ENCODE peak calls at places on chromosomes 4 and X, in six cellular contexts. R is cardiac muscle cell, F is MG63, T is iPS DF 6.9, W is PC-3, O is uterus. Q is an unnamed sample.

GRCh38 chr4:98516042-98516440 is 142.4 kb downstream of the TSPAN5 start:
- DNase-seq in O (no peak), T (no peak), R (no peak), W (peak; percentile 64), F (peak; percentile 46), Q (no peak)

GRCh38 chr4:69858683-69859082 is 1.3 kb downstream of the SULT1E1 start:
- DNase-seq in R (no peak), F (no peak), W (peak; percentile 37), T (no peak), O (no peak), Q (no peak)

GRCh38 chr4:147518846-147519767 is 38.2 kb downstream of the EDNRA start:
- DNase-seq in O (peak; percentile 40), T (peak; percentile 41), R (peak; percentile 66), F (peak; percentile 31), W (peak; percentile 74), Q (peak; percentile 72)

GRCh38 chr4:74311696-74312313 is 3.5 kb downstream of the EPGN start:
- DNase-seq in R (peak; percentile 57), T (peak; percentile 27), F (no peak), O (no peak), W (peak; percentile 91), Q (peak; percentile 36)

GRCh38 chr4:11424000-11424399 is 4.7 kb downstream of the HS3ST1 start:
- DNase-seq in R (peak; percentile 78), F (peak; percentile 9), O (peak; percentile 22), W (peak; percentile 6), T (no peak), Q (peak; percentile 42)

GRCh38 chrX:28188526-28188925 is 207.3 kb upstream of the DCAF8L1 start:
- DNase-seq in W (peak; percentile 22), O (no peak), R (no peak), T (no peak), F (no peak), Q (no peak)

GRCh38 chr4:32625687-32626086 is 1905.5 kb downstream of the PCDH7 start:
- DNase-seq in R (no peak), T (no peak), O (no peak), W (no peak), F (no peak), Q (no peak)

GRCh38 chrX:84219551-84219950 is 31.6 kb upstream of the RPS6KA6 start:
- DNase-seq in F (no peak), W (no peak), O (no peak), T (no peak), R (no peak), Q (no peak)

GRCh38 chr4:89898304-89898716 is 3.7 kb downstream of the MMRN1 start:
- DNase-seq in T (no peak), R (peak; percentile 69), F (no peak), W (no peak), O (no peak), Q (no peak)

GRCh38 chr4:7195546-7196282 is 3.4 kb downstream of the SORCS2 start:
- DNase-seq in F (no peak), O (peak; percentile 10), W (no peak), T (no peak), R (no peak), Q (no peak)

GRCh38 chrX:136031626-136032025 is 46.4 kb downstream of the SLC9A6 start:
- DNase-seq in T (no peak), O (no peak), W (no peak), R (no peak), F (no peak), Q (no peak)

GRCh38 chrX:136028383-136028984 is 43.2 kb downstream of the SLC9A6 start:
- DNase-seq in R (peak; percentile 39), O (no peak), T (peak; percentile 2), W (peak; percentile 80), F (no peak), Q (peak; percentile 38)

GRCh38 chrX:136032370-136032769 is 47.1 kb downstream of the SLC9A6 start:
- DNase-seq in R (no peak), O (no peak), W (no peak), T (no peak), F (no peak), Q (no peak)

GRCh38 chrX:136034622-136035021 is 49.4 kb downstream of the SLC9A6 start:
- DNase-seq in R (no peak), F (no peak), T (no peak), W (no peak), O (no peak), Q (no peak)

GRCh38 chrX:136030357-136031225 is 45.4 kb downstream of the SLC9A6 start:
- DNase-seq in W (no peak), O (peak; percentile 72), T (no peak), R (peak; percentile 3), F (peak; percentile 78), Q (no peak)
- H3K4me3 ChIP-seq in W (no peak overlapping the region), O (no peak overlapping the region), T (no peak overlapping the region), R (no peak overlapping the region), F (no peak overlapping the region), Q (no peak overlapping the region)

GRCh38 chrX:154981116-154981411 is 41.5 kb downstream of the F8 start:
- DNase-seq in R (no peak), O (no peak), W (no peak), F (no peak), T (no peak), Q (no peak)
- H3K4me3 ChIP-seq in R (no peak overlapping the region), O (no peak overlapping the region), W (peak overlapping the region; percentile 60), F (peak overlapping the region; percentile 34), T (no peak overlapping the region), Q (no peak overlapping the region)

GRCh38 chr4:73221734-73222133 is 36.9 kb downstream of the ANKRD17 start:
- DNase-seq in F (no peak), T (no peak), W (no peak), O (no peak), R (no peak), Q (no peak)

GRCh38 chr4:73222466-73223257 is 35.9 kb downstream of the ANKRD17 start:
- DNase-seq in F (peak; percentile 68), W (peak; percentile 95), R (peak; percentile 82), O (peak; percentile 49), T (no peak), Q (peak; percentile 94)

GRCh38 chr4:73220815-73221214 is 37.8 kb downstream of the ANKRD17 start:
- DNase-seq in O (no peak), F (no peak), R (no peak), T (no peak), W (no peak), Q (no peak)

GRCh38 chr4:73224886-73225285 is 33.7 kb downstream of the ANKRD17 start:
- DNase-seq in O (no peak), F (no peak), W (no peak), R (no peak), T (no peak), Q (no peak)

GRCh38 chr4:73223258-73223651 is 35.3 kb downstream of the ANKRD17 start:
- DNase-seq in F (no peak), O (no peak), W (no peak), T (no peak), R (no peak), Q (no peak)
- H3K4me3 ChIP-seq in F (peak overlapping the region; percentile 63), O (peak overlapping the region; percentile 32), W (peak overlapping the region; percentile 69), T (no peak overlapping the region), R (peak overlapping the region; percentile 32), Q (peak overlapping the region; percentile 88)

GRCh38 chrX:50072110-50072509 is 128.7 kb downstream of the AKAP4 start:
- DNase-seq in W (no peak), F (no peak), R (no peak), T (no peak), O (no peak), Q (no peak)
- H3K4me3 ChIP-seq in W (no peak overlapping the region), F (no peak overlapping the region), R (no peak overlapping the region), T (no peak overlapping the region), O (no peak overlapping the region), Q (no peak overlapping the region)

GRCh38 chrX:43881410-43882293 is 598 bp downstream of the MAOB start:
- DNase-seq in W (no peak), O (peak; percentile 46), F (no peak), R (no peak), T (no peak), Q (no peak)

GRCh38 chrX:43885617-43886016 is 3.4 kb upstream of the MAOB start:
- DNase-seq in F (no peak), T (no peak), O (no peak), R (no peak), W (no peak), Q (no peak)

GRCh38 chrX:43880439-43880838 is 1.8 kb downstream of the MAOB start:
- DNase-seq in R (no peak), T (no peak), F (no peak), W (peak; percentile 65), O (no peak), Q (no peak)

GRCh38 chrX:43878902-43879526 is 3.2 kb downstream of the MAOB start:
- DNase-seq in F (no peak), W (no peak), O (peak; percentile 55), R (no peak), T (no peak), Q (no peak)

DNA sequence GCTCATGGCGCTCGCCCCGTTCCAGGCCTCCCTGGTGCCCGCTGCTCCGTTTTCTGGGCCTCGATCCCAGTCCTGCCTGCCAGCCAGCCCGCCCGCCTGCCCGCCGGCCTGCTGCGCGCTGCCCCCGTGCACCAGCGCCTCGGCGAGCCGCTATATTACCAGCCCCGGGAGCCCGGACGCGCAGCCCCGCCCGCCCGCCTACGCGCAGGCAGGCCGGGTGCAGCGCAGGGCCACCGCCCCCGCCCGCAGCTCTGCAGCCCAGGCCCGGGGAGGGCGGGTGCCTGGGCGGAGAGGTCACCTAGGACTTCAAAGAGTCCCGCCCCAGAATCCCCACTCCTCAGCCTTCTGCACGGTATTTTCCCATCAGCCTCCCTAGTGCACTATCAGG is at the start of gene MAOB:
- DNase-seq in T (no peak), W (no peak), F (peak; percentile 57), O (peak; percentile 54), R (peak; percentile 55), Q (no peak)
- H3K4me3 ChIP-seq in T (peak within 1 kb of the TSS; percentile 41), W (no peak within 1 kb of the TSS), F (no peak within 1 kb of the TSS), O (peak within 1 kb of the TSS; percentile 46), R (peak within 1 kb of the TSS; percentile 12), Q (no peak within 1 kb of the TSS)

Q was measured in Jurkat, Clone E6-1.